ENCODE peak calls at places on chromosomes 1 and 21, in seven cellular contexts. One of them, this sample, is unnamed.

GRCh38 chr1:38835230-38835827 is 24.2 kb downstream of the RRAGC start:
- DNase-seq in HL-60: peak; percentile 87
- DNase-seq in OCI-LY7: peak; percentile 87
- DNase-seq in mucosa of descending colon: peak; percentile 83
- DNase-seq in fibroblast of lung: peak; percentile 90
- DNase-seq in choroid plexus epithelial cell: peak; percentile 94
- DNase-seq in tibial artery: no peak
- DNase-seq in this sample: peak; percentile 68

GRCh38 chr1:31591425-31592093 is 15.2 kb downstream of the TINAGL1 start:
- DNase-seq in mucosa of descending colon: no peak
- DNase-seq in fibroblast of lung: no peak
- DNase-seq in choroid plexus epithelial cell: no peak
- DNase-seq in OCI-LY7: no peak
- DNase-seq in HL-60: no peak
- DNase-seq in tibial artery: no peak
- DNase-seq in this sample: no peak

GRCh38 chr1:44964396-44964795 is 22.0 kb downstream of the EIF2B3 start:
- DNase-seq in OCI-LY7: no peak
- DNase-seq in tibial artery: no peak
- DNase-seq in HL-60: no peak
- DNase-seq in choroid plexus epithelial cell: no peak
- DNase-seq in mucosa of descending colon: no peak
- DNase-seq in fibroblast of lung: no peak
- DNase-seq in this sample: no peak

GRCh38 chr1:154999651-155000474 is 2.7 kb upstream of the ZBTB7B start:
- DNase-seq in choroid plexus epithelial cell: no peak
- DNase-seq in mucosa of descending colon: peak; percentile 59
- DNase-seq in tibial artery: no peak
- DNase-seq in OCI-LY7: peak; percentile 76
- DNase-seq in HL-60: no peak
- DNase-seq in fibroblast of lung: no peak
- DNase-seq in this sample: no peak

GRCh38 chr1:224513787-224514209 is 79.2 kb upstream of the WDR26 start:
- DNase-seq in tibial artery: peak; percentile 79
- DNase-seq in HL-60: peak; percentile 83
- DNase-seq in mucosa of descending colon: peak; percentile 93
- DNase-seq in fibroblast of lung: peak; percentile 82
- DNase-seq in choroid plexus epithelial cell: peak; percentile 84
- DNase-seq in OCI-LY7: peak; percentile 82
- DNase-seq in this sample: no peak

GRCh38 chr1:85328713-85329376 is 52.4 kb upstream of the BCL10 start:
- DNase-seq in choroid plexus epithelial cell: peak; percentile 98
- DNase-seq in OCI-LY7: no peak
- DNase-seq in tibial artery: no peak
- DNase-seq in mucosa of descending colon: no peak
- DNase-seq in HL-60: no peak
- DNase-seq in fibroblast of lung: peak; percentile 89
- DNase-seq in this sample: peak; percentile 96

GRCh38 chr1:230828421-230828820 is 39.9 kb downstream of the C1orf198 start:
- DNase-seq in HL-60: no peak
- DNase-seq in tibial artery: no peak
- DNase-seq in mucosa of descending colon: no peak
- DNase-seq in choroid plexus epithelial cell: no peak
- DNase-seq in fibroblast of lung: no peak
- DNase-seq in OCI-LY7: no peak
- DNase-seq in this sample: no peak

GRCh38 chr1:95196017-95196416 is 38.0 kb upstream of the RWDD3 start:
- DNase-seq in fibroblast of lung: no peak
- DNase-seq in choroid plexus epithelial cell: no peak
- DNase-seq in mucosa of descending colon: no peak
- DNase-seq in OCI-LY7: no peak
- DNase-seq in tibial artery: no peak
- DNase-seq in HL-60: no peak
- DNase-seq in this sample: no peak

GRCh38 chr1:119811428-119811827 is at the start of gene REG4:
- DNase-seq in choroid plexus epithelial cell: no peak
- DNase-seq in mucosa of descending colon: no peak
- DNase-seq in OCI-LY7: no peak
- DNase-seq in tibial artery: no peak
- DNase-seq in fibroblast of lung: no peak
- DNase-seq in HL-60: no peak
- DNase-seq in this sample: no peak

GRCh38 chr21:30676737-30677136 is 34.1 kb downstream of the KRTAP20-3 start:
- DNase-seq in HL-60: no peak
- DNase-seq in mucosa of descending colon: no peak
- DNase-seq in choroid plexus epithelial cell: no peak
- DNase-seq in OCI-LY7: no peak
- DNase-seq in tibial artery: no peak
- DNase-seq in fibroblast of lung: no peak
- DNase-seq in this sample: no peak

GRCh38 chr1:215581896-215582295 is 14.8 kb downstream of the KCTD3 start:
- DNase-seq in choroid plexus epithelial cell: no peak
- DNase-seq in HL-60: no peak
- DNase-seq in tibial artery: no peak
- DNase-seq in fibroblast of lung: no peak
- DNase-seq in OCI-LY7: no peak
- DNase-seq in mucosa of descending colon: no peak
- DNase-seq in this sample: no peak

GRCh38 chr1:43994794-43995790 is 3.7 kb downstream of the CCDC24 start:
- DNase-seq in HL-60: peak; percentile 35
- DNase-seq in tibial artery: no peak
- DNase-seq in fibroblast of lung: no peak
- DNase-seq in mucosa of descending colon: no peak
- DNase-seq in OCI-LY7: peak; percentile 56
- DNase-seq in choroid plexus epithelial cell: peak; percentile 24
- DNase-seq in this sample: no peak

GRCh38 chr21:43719748-43720538 is 1.0 kb downstream of the PDXK start:
- DNase-seq in HL-60: peak; percentile 29
- DNase-seq in fibroblast of lung: no peak
- DNase-seq in mucosa of descending colon: peak; percentile 40
- DNase-seq in tibial artery: no peak
- DNase-seq in OCI-LY7: peak; percentile 52
- DNase-seq in choroid plexus epithelial cell: no peak
- DNase-seq in this sample: no peak

GRCh38 chr1:8411803-8412182 is 93.9 kb downstream of the SLC45A1 start:
- DNase-seq in mucosa of descending colon: no peak
- DNase-seq in OCI-LY7: no peak
- DNase-seq in choroid plexus epithelial cell: no peak
- DNase-seq in tibial artery: no peak
- DNase-seq in fibroblast of lung: no peak
- DNase-seq in HL-60: no peak
- DNase-seq in this sample: no peak

GRCh38 chr1:108742268-108742667 is 4.2 kb upstream of the STXBP3 start:
- DNase-seq in tibial artery: no peak
- DNase-seq in mucosa of descending colon: no peak
- DNase-seq in OCI-LY7: no peak
- DNase-seq in choroid plexus epithelial cell: no peak
- DNase-seq in HL-60: no peak
- DNase-seq in fibroblast of lung: no peak
- DNase-seq in this sample: no peak

GRCh38 chr1:174134000-174134659 is 25.2 kb upstream of the RABGAP1L start:
- DNase-seq in choroid plexus epithelial cell: no peak
- DNase-seq in HL-60: no peak
- DNase-seq in mucosa of descending colon: no peak
- DNase-seq in fibroblast of lung: no peak
- DNase-seq in OCI-LY7: peak; percentile 77
- DNase-seq in tibial artery: no peak
- DNase-seq in this sample: no peak

GRCh38 chr1:23366598-23366997 is 3.0 kb downstream of the ZNF436 start:
- DNase-seq in OCI-LY7: no peak
- DNase-seq in choroid plexus epithelial cell: no peak
- DNase-seq in HL-60: no peak
- DNase-seq in tibial artery: no peak
- DNase-seq in mucosa of descending colon: no peak
- DNase-seq in fibroblast of lung: no peak
- DNase-seq in this sample: no peak
- H3K4me3 ChIP-seq in OCI-LY7: peak overlapping the region; percentile 77
- H3K4me3 ChIP-seq in choroid plexus epithelial cell: peak overlapping the region; percentile 7
- H3K4me3 ChIP-seq in HL-60: no peak overlapping the region
- H3K4me3 ChIP-seq in tibial artery: no peak overlapping the region
- H3K4me3 ChIP-seq in mucosa of descending colon: no peak overlapping the region
- H3K4me3 ChIP-seq in fibroblast of lung: no peak overlapping the region
- H3K4me3 ChIP-seq in this sample: no peak overlapping the region

DNA sequence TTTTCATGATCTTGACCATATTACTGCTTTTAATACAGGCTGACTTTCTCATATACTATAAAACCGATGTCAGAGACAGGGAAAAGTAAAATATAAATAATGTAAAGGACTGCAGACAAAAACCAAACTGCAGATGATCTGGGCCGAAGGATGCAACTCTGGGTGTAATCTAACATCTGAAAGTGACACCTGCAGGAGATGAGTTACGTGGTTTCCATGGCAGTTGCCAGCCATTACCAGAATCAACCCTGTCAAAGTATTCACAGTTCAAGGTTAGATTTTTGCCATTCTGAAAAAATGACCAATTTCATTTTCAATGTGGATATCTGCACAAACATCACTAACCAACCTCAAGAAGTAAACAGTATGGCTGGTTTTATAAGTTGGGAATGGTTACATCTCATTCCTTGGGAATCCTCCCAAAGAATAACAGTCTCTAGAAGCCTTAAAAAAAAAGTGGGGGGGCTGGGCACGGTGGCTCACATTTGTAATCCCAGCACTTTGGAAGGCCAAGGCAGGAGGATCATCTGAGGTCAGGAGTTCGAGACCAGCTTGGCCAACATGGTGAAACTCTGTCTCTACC is 27.7 kb downstream of the DNAJC11 start:
- DNase-seq in mucosa of descending colon: no peak
- DNase-seq in choroid plexus epithelial cell: no peak
- DNase-seq in OCI-LY7: no peak
- DNase-seq in HL-60: no peak
- DNase-seq in tibial artery: no peak
- DNase-seq in fibroblast of lung: no peak
- DNase-seq in this sample: no peak
- TF ChIP-seq CTCF in mucosa of descending colon: no peak
- TF ChIP-seq CTCF in choroid plexus epithelial cell: no peak
- TF ChIP-seq CTCF in OCI-LY7: no peak
- TF ChIP-seq CTCF in HL-60: no peak
- TF ChIP-seq CTCF in tibial artery: no peak
- TF ChIP-seq CTCF in fibroblast of lung: no peak
- TF ChIP-seq CTCF in this sample: no peak

GRCh38 chr1:167635941-167636340 is 5.9 kb downstream of the RCSD1 start:
- DNase-seq in OCI-LY7: no peak
- DNase-seq in mucosa of descending colon: no peak
- DNase-seq in HL-60: no peak
- DNase-seq in tibial artery: no peak
- DNase-seq in fibroblast of lung: no peak
- DNase-seq in choroid plexus epithelial cell: no peak
- DNase-seq in this sample: no peak

GRCh38 chr1:167634435-167634834 is 4.4 kb downstream of the RCSD1 start:
- DNase-seq in tibial artery: no peak
- DNase-seq in choroid plexus epithelial cell: no peak
- DNase-seq in OCI-LY7: no peak
- DNase-seq in mucosa of descending colon: no peak
- DNase-seq in HL-60: no peak
- DNase-seq in fibroblast of lung: no peak
- DNase-seq in this sample: no peak

GRCh38 chr1:167638064-167638463 is 8.0 kb downstream of the RCSD1 start:
- DNase-seq in choroid plexus epithelial cell: no peak
- DNase-seq in tibial artery: no peak
- DNase-seq in mucosa of descending colon: no peak
- DNase-seq in fibroblast of lung: no peak
- DNase-seq in OCI-LY7: no peak
- DNase-seq in HL-60: no peak
- DNase-seq in this sample: no peak

GRCh38 chr1:167633258-167633944 is 3.4 kb downstream of the RCSD1 start:
- DNase-seq in OCI-LY7: no peak
- DNase-seq in HL-60: no peak
- DNase-seq in mucosa of descending colon: no peak
- DNase-seq in tibial artery: no peak
- DNase-seq in choroid plexus epithelial cell: no peak
- DNase-seq in fibroblast of lung: no peak
- DNase-seq in this sample: no peak

GRCh38 chr1:167635233-167635648 is 5.2 kb downstream of the RCSD1 start:
- DNase-seq in OCI-LY7: no peak
- DNase-seq in tibial artery: no peak
- DNase-seq in fibroblast of lung: no peak
- DNase-seq in mucosa of descending colon: no peak
- DNase-seq in HL-60: no peak
- DNase-seq in choroid plexus epithelial cell: peak; percentile 84
- DNase-seq in this sample: no peak
- H3K4me3 ChIP-seq in OCI-LY7: peak overlapping the region; percentile 21
- H3K4me3 ChIP-seq in tibial artery: no peak overlapping the region
- H3K4me3 ChIP-seq in fibroblast of lung: no peak overlapping the region
- H3K4me3 ChIP-seq in mucosa of descending colon: no peak overlapping the region
- H3K4me3 ChIP-seq in HL-60: no peak overlapping the region
- H3K4me3 ChIP-seq in choroid plexus epithelial cell: no peak overlapping the region
- H3K4me3 ChIP-seq in this sample: no peak overlapping the region

GRCh38 chr1:5620997-5621396 is 371.2 kb downstream of the NPHP4 start:
- DNase-seq in fibroblast of lung: no peak
- DNase-seq in mucosa of descending colon: no peak
- DNase-seq in HL-60: no peak
- DNase-seq in tibial artery: no peak
- DNase-seq in OCI-LY7: peak; percentile 7
- DNase-seq in choroid plexus epithelial cell: no peak
- DNase-seq in this sample: no peak
- TF ChIP-seq CTCF in fibroblast of lung: no peak
- TF ChIP-seq CTCF in mucosa of descending colon: no peak
- TF ChIP-seq CTCF in HL-60: no peak
- TF ChIP-seq CTCF in tibial artery: no peak
- TF ChIP-seq CTCF in OCI-LY7: peak; percentile 49
- TF ChIP-seq CTCF in choroid plexus epithelial cell: no peak
- TF ChIP-seq CTCF in this sample: no peak

DNA sequence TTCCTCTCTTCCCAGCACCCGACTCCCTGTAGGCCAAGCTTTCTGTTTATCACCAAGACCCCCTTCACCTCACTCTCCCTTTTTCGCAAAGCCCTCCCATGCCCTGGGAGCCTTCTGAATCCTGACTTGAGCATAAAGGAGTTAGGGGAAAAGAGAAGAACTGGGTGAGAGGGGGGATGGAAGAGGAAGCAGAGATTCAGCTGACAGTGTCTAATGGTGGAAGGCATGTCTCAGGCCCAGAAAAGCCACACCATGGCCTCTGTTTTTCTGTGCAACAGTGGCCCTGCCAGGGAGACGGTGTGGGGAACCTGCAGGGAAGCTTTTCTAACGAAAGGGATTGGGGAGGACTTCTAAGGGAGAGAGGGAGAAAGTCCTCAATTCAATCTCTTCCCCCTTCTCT is 32.9 kb upstream of the SLC30A1 start:
- DNase-seq in HL-60: no peak
- DNase-seq in fibroblast of lung: no peak
- DNase-seq in OCI-LY7: no peak
- DNase-seq in mucosa of descending colon: no peak
- DNase-seq in choroid plexus epithelial cell: no peak
- DNase-seq in tibial artery: no peak
- DNase-seq in this sample: no peak
- H3K4me3 ChIP-seq in HL-60: no peak overlapping the region
- H3K4me3 ChIP-seq in fibroblast of lung: no peak overlapping the region
- H3K4me3 ChIP-seq in OCI-LY7: no peak overlapping the region
- H3K4me3 ChIP-seq in mucosa of descending colon: no peak overlapping the region
- H3K4me3 ChIP-seq in choroid plexus epithelial cell: no peak overlapping the region
- H3K4me3 ChIP-seq in tibial artery: no peak overlapping the region
- H3K4me3 ChIP-seq in this sample: no peak overlapping the region

GRCh38 chr1:210292276-210292851 is 36.3 kb upstream of the HHAT start:
- DNase-seq in choroid plexus epithelial cell: no peak
- DNase-seq in OCI-LY7: no peak
- DNase-seq in fibroblast of lung: no peak
- DNase-seq in tibial artery: peak; percentile 42
- DNase-seq in HL-60: no peak
- DNase-seq in mucosa of descending colon: peak; percentile 79
- DNase-seq in this sample: no peak
- TF ChIP-seq CTCF in choroid plexus epithelial cell: no peak
- TF ChIP-seq CTCF in OCI-LY7: no peak
- TF ChIP-seq CTCF in fibroblast of lung: no peak
- TF ChIP-seq CTCF in tibial artery: peak; percentile 18
- TF ChIP-seq CTCF in HL-60: no peak
- TF ChIP-seq CTCF in mucosa of descending colon: peak; percentile 32
- TF ChIP-seq CTCF in this sample: no peak